ENCODE peak calls at places on chromosomes 2 and 18, in eight cellular contexts. M, Z, X, P, D, U, W and V are unnamed samples.

GRCh38 chr2:28566441-28567075 is 70.7 kb downstream of the PLB1 start:
- DNase-seq in W (peak; percentile 90), U (peak; percentile 78), P (peak; percentile 83), M (peak; percentile 64), X (peak; percentile 85), D (peak; percentile 87), Z (peak; percentile 79), V (peak; percentile 85)

GRCh38 chr18:7349181-7349837 is 118.4 kb downstream of the LRRC30 start:
- DNase-seq in M (no peak), U (no peak), P (no peak), X (no peak), W (no peak), Z (no peak), D (no peak), V (no peak)

GRCh38 chr18:56702946-56703345 is 51.8 kb downstream of the WDR7 start:
- DNase-seq in Z (peak; percentile 42), X (no peak), D (no peak), W (peak; percentile 73), U (peak; percentile 54), P (no peak), M (peak; percentile 36), V (no peak)

GRCh38 chr2:190896477-190896876 is 15.9 kb downstream of the GLS start:
- DNase-seq in X (no peak), D (no peak), W (no peak), U (no peak), Z (peak; percentile 48), P (no peak), M (no peak), V (no peak)

GRCh38 chr2:164840930-164841718 is 499 bp downstream of the COBLL1 start:
- DNase-seq in D (peak; percentile 84), W (peak; percentile 85), X (no peak), P (peak; percentile 78), U (peak; percentile 70), M (peak; percentile 57), Z (peak; percentile 74), V (no peak)

GRCh38 chr2:16318474-16319195 is 347.0 kb downstream of the CYRIA start:
- DNase-seq in Z (no peak), U (no peak), P (no peak), M (no peak), X (no peak), W (no peak), D (no peak), V (no peak)

GRCh38 chr2:201698588-201699226 is at the start of gene MPP4:
- DNase-seq in U (no peak), M (peak; percentile 85), W (peak; percentile 76), P (no peak), D (no peak), X (no peak), Z (peak; percentile 73), V (no peak)

GRCh38 chr2:128413718-128414341 is 95.2 kb upstream of the HS6ST1 start:
- DNase-seq in Z (peak; percentile 50), M (no peak), W (no peak), D (peak; percentile 2), U (no peak), P (no peak), X (no peak), V (no peak)

GRCh38 chr2:188518391-188518790 is 226.7 kb downstream of the GULP1 start:
- DNase-seq in D (no peak), W (no peak), P (no peak), Z (peak; percentile 76), M (peak; percentile 37), X (no peak), U (no peak), V (no peak)

GRCh38 chr18:48828713-48829442 is 121.9 kb downstream of the SMAD7 start:
- DNase-seq in X (no peak), P (no peak), U (peak; percentile 26), D (peak; percentile 17), W (no peak), M (no peak), Z (peak; percentile 50), V (no peak)

GRCh38 chr18:68817584-68817983 is 19.7 kb downstream of the CCDC102B start:
- DNase-seq in M (no peak), D (no peak), U (no peak), Z (peak; percentile 55), X (no peak), W (no peak), P (no peak), V (no peak)

GRCh38 chr2:28343971-28344715 is 48.5 kb upstream of the FOSL2 start:
- DNase-seq in W (no peak), D (no peak), P (no peak), X (no peak), Z (no peak), M (no peak), U (no peak), V (no peak)

GRCh38 chr18:61554117-61554776 is 221.0 kb downstream of the CDH20 start:
- DNase-seq in W (no peak), M (no peak), Z (no peak), U (no peak), X (no peak), D (no peak), P (no peak), V (no peak)

GRCh38 chr2:230000118-230000841 is 68.4 kb downstream of the SLC16A14 start:
- DNase-seq in U (no peak), P (no peak), X (no peak), Z (no peak), W (no peak), M (no peak), D (no peak), V (no peak)

GRCh38 chr2:28990445-28990844 is 9.3 kb downstream of the TOGARAM2 start:
- DNase-seq in W (no peak), P (no peak), D (no peak), M (no peak), U (no peak), X (no peak), Z (no peak), V (no peak)

GRCh38 chr2:133968446-133968845 is 285.4 kb upstream of the MGAT5 start:
- DNase-seq in Z (no peak), U (no peak), M (no peak), D (no peak), P (no peak), X (no peak), W (no peak), V (no peak)

GRCh38 chr18:23662309-23663263 is at the start of gene ANKRD29:
- DNase-seq in P (peak; percentile 51), X (peak; percentile 30), D (peak; percentile 53), Z (no peak), M (no peak), W (peak; percentile 43), U (peak; percentile 32), V (peak; percentile 33)

GRCh38 chr2:236879416-236879963 is 206.2 kb upstream of the COPS8 start:
- DNase-seq in Z (peak; percentile 14), P (no peak), D (no peak), M (no peak), W (peak; percentile 42), U (no peak), X (no peak), V (no peak)

GRCh38 chr2:237118025-237118424 is 32.3 kb downstream of the COPS8 start:
- DNase-seq in U (peak; percentile 50), M (peak; percentile 11), X (no peak), Z (no peak), D (no peak), P (no peak), W (peak; percentile 32), V (no peak)

GRCh38 chr2:196101325-196101981 is 32.8 kb upstream of the DNAH7 start:
- DNase-seq in U (no peak), X (no peak), W (no peak), M (no peak), P (no peak), Z (peak; percentile 62), D (no peak), V (no peak)

GRCh38 chr2:85648619-85649018 is 19.4 kb downstream of the SFTPB start:
- DNase-seq in U (no peak), P (no peak), X (no peak), Z (peak; percentile 82), W (peak; percentile 80), D (no peak), M (peak; percentile 49), V (no peak)

GRCh38 chr2:191976436-191976835 is 129.5 kb upstream of the CAVIN2 start:
- DNase-seq in X (no peak), W (peak; percentile 89), P (no peak), M (peak; percentile 52), U (no peak), D (no peak), Z (peak; percentile 20), V (no peak)

GRCh38 chr2:74893332-74893731 is 59.4 kb downstream of the HK2 start:
- DNase-seq in W (peak; percentile 62), M (peak; percentile 94), X (no peak), D (no peak), Z (peak; percentile 59), P (no peak), U (no peak), V (no peak)

GRCh38 chr2:18749912-18750526 is 160.7 kb upstream of the NT5C1B start:
- DNase-seq in Z (peak; percentile 77), X (no peak), P (peak; percentile 47), W (peak; percentile 71), M (peak; percentile 54), D (peak; percentile 48), U (peak; percentile 40), V (peak; percentile 13)

GRCh38 chr2:233338046-233338445 is 16.2 kb upstream of the DGKD start:
- DNase-seq in U (no peak), X (no peak), Z (no peak), W (no peak), D (no peak), P (no peak), M (no peak), V (no peak)

GRCh38 chr2:95329891-95330822 is 33.0 kb downstream of the KCNIP3 start:
- DNase-seq in M (no peak), Z (no peak), U (no peak), P (no peak), D (no peak), X (no peak), W (no peak), V (no peak)

GRCh38 chr2:207283356-207283755 is 117.6 kb upstream of the KLF7 start:
- DNase-seq in X (no peak), D (peak; percentile 22), W (peak; percentile 66), Z (no peak), M (no peak), P (peak; percentile 19), U (no peak), V (no peak)

GRCh38 chr18:48711651-48712486 is 173.0 kb downstream of the CTIF start:
- DNase-seq in W (peak; percentile 63), P (peak; percentile 67), Z (peak; percentile 57), D (peak; percentile 62), U (peak; percentile 28), X (no peak), M (peak; percentile 48), V (no peak)

GRCh38 chr2:227366861-227367800 is 12.0 kb downstream of the TM4SF20 start:
- DNase-seq in D (no peak), Z (no peak), X (no peak), P (no peak), W (no peak), M (peak; percentile 70), U (no peak), V (no peak)

GRCh38 chr2:18949871-18950597 is 360.7 kb upstream of the NT5C1B start:
- DNase-seq in Z (peak; percentile 98), P (no peak), U (no peak), M (peak; percentile 95), D (no peak), X (no peak), W (no peak), V (no peak)

GRCh38 chr2:105775809-105776559 is 31.3 kb downstream of the NCK2 start:
- DNase-seq in U (peak; percentile 72), X (no peak), Z (no peak), D (no peak), W (no peak), P (no peak), M (no peak), V (no peak)

GRCh38 chr2:192544371-192544955 is 349.7 kb upstream of the TMEFF2 start:
- DNase-seq in P (no peak), M (no peak), U (no peak), D (no peak), W (no peak), X (no peak), Z (no peak), V (no peak)

GRCh38 chr2:70978388-70979357 is at the start of gene ANKRD53:
- DNase-seq in U (peak; percentile 43), M (no peak), D (peak; percentile 45), Z (peak; percentile 24), X (no peak), P (peak; percentile 71), W (peak; percentile 43), V (no peak)